ENCODE peak calls at places on chromosomes 7 and 10, in five cellular contexts. D is K562, J is HEK293T, V is HepG2, X is GM12878. C is an unnamed sample.

GRCh38 chr10:87850742-87851205 is 12.6 kb downstream of the KLLN start:
- DNase-seq in X (no peak), J (peak; percentile 61), V (peak; percentile 67), D (peak; percentile 43), C (peak; percentile 57)

GRCh38 chr7:157824011-157824818 is 487.4 kb downstream of the DNAJB6 start:
- DNase-seq in D (no peak), X (no peak), J (no peak), V (no peak), C (no peak)

GRCh38 chr7:16609842-16610450 is 35.6 kb downstream of the ANKMY2 start:
- DNase-seq in D (no peak), V (peak; percentile 30), X (no peak), J (no peak), C (no peak)

GRCh38 chr7:136652635-136653370 is 215.6 kb upstream of the CHRM2 start:
- DNase-seq in V (no peak), J (no peak), D (no peak), X (no peak), C (no peak)

GRCh38 chr10:77771450-77771849 is 133.8 kb upstream of the KCNMA1 start:
- DNase-seq in V (no peak), D (no peak), J (no peak), X (no peak), C (no peak)

GRCh38 chr7:1027285-1028043 is 16.9 kb upstream of the GPR146 start:
- DNase-seq in V (no peak), D (peak; percentile 44), J (peak; percentile 32), X (no peak), C (peak; percentile 85)

GRCh38 chr7:140024585-140024984 is 38.2 kb downstream of the PARP12 start:
- DNase-seq in J (no peak), V (no peak), X (no peak), D (no peak), C (no peak)

GRCh38 chr7:30062587-30062986 is 34.4 kb downstream of the PLEKHA8 start:
- DNase-seq in V (peak; percentile 44), D (peak; percentile 57), J (peak; percentile 39), X (no peak), C (peak; percentile 66)

GRCh38 chr7:103660455-103661371 is 214.7 kb upstream of the SLC26A5 start:
- DNase-seq in V (peak; percentile 100), D (peak; percentile 32), X (no peak), J (no peak), C (no peak)

GRCh38 chr7:82131224-82131623 is 312.4 kb downstream of the CACNA2D1 start:
- DNase-seq in V (no peak), J (no peak), D (no peak), X (no peak), C (no peak)

GRCh38 chr10:110007171-110007700 is 548 bp upstream of the ADD3 start:
- DNase-seq in D (peak; percentile 53), V (no peak), J (peak; percentile 46), X (no peak), C (no peak)

GRCh38 chr10:68562666-68563522 is 2.8 kb downstream of the TET1 start:
- DNase-seq in J (peak; percentile 18), X (no peak), D (peak; percentile 81), V (no peak), C (peak; percentile 49)

GRCh38 chr7:3438352-3438751 is 137.3 kb downstream of the SDK1 start:
- DNase-seq in X (no peak), J (no peak), D (no peak), V (no peak), C (no peak)

GRCh38 chr10:102678842-102679289 is 34.6 kb downstream of the TRIM8 start:
- DNase-seq in J (peak; percentile 85), V (peak; percentile 76), D (peak; percentile 71), X (no peak), C (peak; percentile 81)

GRCh38 chr7:47568569-47568968 is 13.3 kb downstream of the TNS3 start:
- DNase-seq in V (no peak), X (no peak), D (no peak), J (no peak), C (peak; percentile 78)

GRCh38 chr7:45233249-45233775 is 75.7 kb downstream of the RAMP3 start:
- DNase-seq in X (no peak), V (no peak), J (no peak), D (no peak), C (no peak)

GRCh38 chr10:129877773-129878371 is 86.2 kb downstream of the EBF3 start:
- DNase-seq in J (peak; percentile 78), V (peak; percentile 28), D (peak; percentile 39), X (no peak), C (peak; percentile 50)

GRCh38 chr7:100895956-100896742 is 461 bp upstream of the ACHE start:
- DNase-seq in V (no peak), J (peak; percentile 61), D (peak; percentile 82), X (no peak), C (peak; percentile 84)

GRCh38 chr10:77550378-77550777 is 87.2 kb downstream of the KCNMA1 start:
- DNase-seq in V (no peak), J (no peak), X (no peak), D (no peak), C (no peak)

GRCh38 chr10:63522129-63522687 is 1.0 kb downstream of the REEP3 start:
- DNase-seq in X (no peak), J (no peak), D (peak; percentile 30), V (no peak), C (peak; percentile 45)

GRCh38 chr7:79723833-79724608 is 270.6 kb upstream of the MAGI2 start:
- DNase-seq in V (no peak), X (no peak), J (no peak), D (no peak), C (no peak)

GRCh38 chr7:39509912-39510311 is 56.3 kb upstream of the YAE1 start:
- DNase-seq in J (no peak), X (no peak), V (no peak), D (no peak), C (no peak)

GRCh38 chr7:124652237-124652636 is 113.4 kb downstream of the GPR37 start:
- DNase-seq in J (no peak), X (no peak), D (no peak), V (no peak), C (no peak)

GRCh38 chr10:6482737-6483362 is 97.2 kb downstream of the PRKCQ start:
- DNase-seq in J (no peak), X (no peak), V (no peak), D (no peak), C (no peak)

GRCh38 chr7:45132708-45133320 is 21.3 kb upstream of the TBRG4 start:
- DNase-seq in V (no peak), X (no peak), D (no peak), J (no peak), C (no peak)

GRCh38 chr7:1460757-1461639 is 1.7 kb upstream of the MICALL2 start:
- DNase-seq in X (no peak), D (peak; percentile 93), V (peak; percentile 73), J (no peak), C (no peak)

GRCh38 chr7:1897861-1898627 is 228.0 kb downstream of the ELFN1 start:
- DNase-seq in J (no peak), D (no peak), V (no peak), X (no peak), C (no peak)

GRCh38 chr7:156768698-156769472 is 124.1 kb downstream of the LMBR1 start:
- DNase-seq in X (no peak), V (no peak), J (no peak), D (no peak), C (no peak)

GRCh38 chr7:112669306-112669705 is 120.9 kb downstream of the TMEM168 start:
- DNase-seq in X (no peak), D (no peak), J (no peak), V (no peak), C (no peak)

GRCh38 chr10:44513592-44513991 is 128.7 kb upstream of the CXCL12 start:
- DNase-seq in D (no peak), V (no peak), X (no peak), J (no peak), C (peak; percentile 7)

GRCh38 chr10:75137533-75138438 is 26.3 kb downstream of the SAMD8 start:
- DNase-seq in J (no peak), X (no peak), D (peak; percentile 87), V (no peak), C (peak; percentile 37)
- TF ChIP-seq FOXM1 in J (no peak), X (no peak), D (peak; percentile 25), V (no peak), C (no peak)

GRCh38 chr10:48772059-48772458 is 87.4 kb downstream of the WDFY4 start:
- DNase-seq in D (no peak), V (no peak), X (no peak), J (no peak), C (no peak)

GRCh38 chr10:48774416-48775205 is 89.9 kb downstream of the WDFY4 start:
- DNase-seq in V (no peak), D (no peak), X (no peak), J (no peak), C (no peak)

GRCh38 chr10:48775206-48775517 is 90.5 kb downstream of the WDFY4 start:
- DNase-seq in V (no peak), J (no peak), D (no peak), X (no peak), C (no peak)

GRCh38 chr10:48776005-48776522 is 91.4 kb downstream of the WDFY4 start:
- DNase-seq in J (no peak), D (no peak), X (no peak), V (no peak), C (no peak)

DNA sequence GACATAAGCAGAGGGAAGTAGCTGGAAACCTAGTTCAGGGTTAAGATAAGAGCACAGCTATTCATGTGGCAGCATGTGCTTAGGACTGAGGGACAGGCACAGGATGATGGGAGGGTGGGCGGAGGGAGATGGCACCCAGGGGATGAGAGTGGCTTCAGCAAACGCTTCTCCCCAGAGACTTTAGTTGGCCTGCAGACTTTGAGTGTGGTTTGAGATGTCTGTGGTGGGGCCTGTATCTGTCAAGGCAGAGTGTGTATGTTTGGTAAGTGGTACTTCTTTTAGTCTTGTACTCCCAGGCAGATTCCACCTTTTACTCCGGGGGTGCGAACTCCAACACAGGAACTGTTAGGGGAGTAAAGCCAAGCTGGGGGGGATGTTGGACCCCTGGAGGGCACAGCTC is 88.9 kb downstream of the WDFY4 start:
- DNase-seq in J (no peak), X (no peak), V (no peak), D (no peak), C (no peak)
- TF ChIP-seq FOXM1 in J (no peak), X (no peak), V (no peak), D (no peak), C (no peak)

DNA sequence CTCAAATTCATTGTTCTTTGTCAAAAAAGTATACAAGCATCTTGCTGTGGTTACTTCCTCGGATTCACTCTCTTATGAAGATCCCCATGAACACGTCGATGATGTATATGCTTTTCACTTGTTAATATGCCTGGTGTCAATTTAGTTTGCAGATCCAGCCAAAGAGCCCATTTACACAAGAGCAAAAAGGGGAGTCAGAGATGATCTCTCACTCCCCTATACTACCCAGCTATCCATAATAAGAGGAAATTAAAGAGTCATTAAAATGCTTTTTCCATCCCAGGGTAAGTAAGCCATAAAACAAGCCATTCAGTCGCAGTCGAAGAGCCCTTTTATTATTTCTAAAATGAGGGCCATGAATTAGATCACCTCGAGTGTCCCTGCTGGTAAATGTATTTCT is 41.3 kb downstream of the CHCHD3 start:
- DNase-seq in J (no peak), X (no peak), V (no peak), D (no peak), C (no peak)
- TF ChIP-seq FOXM1 in J (no peak), X (no peak), V (no peak), D (no peak), C (no peak)

DNA sequence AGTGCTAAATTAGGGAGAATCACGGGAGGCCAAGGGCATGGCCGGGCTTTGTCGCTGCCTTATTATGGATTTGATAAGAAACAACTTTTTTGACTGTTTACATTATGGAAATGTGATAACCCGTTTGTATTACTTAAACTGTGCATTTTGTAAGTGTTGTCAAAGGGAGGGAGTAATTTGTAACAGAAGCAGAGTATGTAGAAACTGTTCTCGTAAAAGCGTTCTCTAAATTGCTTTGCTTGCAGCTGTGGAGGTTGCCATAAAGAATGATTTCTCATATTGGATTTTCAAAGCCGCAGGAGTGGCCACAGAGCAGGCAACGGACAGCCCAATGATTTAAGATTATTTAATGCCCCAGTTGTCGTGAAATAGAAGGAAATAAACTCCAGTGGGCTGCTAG is 114.0 kb upstream of the INSYN2A start:
- DNase-seq in J (no peak), X (no peak), D (no peak), V (no peak), C (no peak)
- TF ChIP-seq FOXM1 in J (no peak), X (no peak), D (no peak), V (no peak), C (no peak)